ENCODE peak calls at places on chromosomes 6 and 20, in eight cellular contexts. L, O, I, Z, V, P, C and F are unnamed samples.

GRCh38 chr20:49583669-49584417 is 15.9 kb upstream of the PTGIS start:
- DNase-seq in L (no peak), O (peak), I (no peak), Z (no peak), V (no peak), P (no peak), C (no peak), F (peak)

GRCh38 chr20:41358717-41359116 is 7.9 kb downstream of the EMILIN3 start:
- DNase-seq in L (no peak), O (no peak), I (no peak), Z (no peak), V (no peak), P (no peak), C (no peak), F (no peak)

GRCh38 chr20:21421601-21422236 is 24.4 kb upstream of the NKX2-4 start:
- DNase-seq in L (no peak), O (no peak), I (no peak), Z (no peak), V (no peak), P (no peak), C (no peak), F (no peak)

GRCh38 chr6:143726015-143726647 is 48.4 kb downstream of the PHACTR2 start:
- DNase-seq in L (no peak), O (no peak), I (no peak), Z (no peak), V (no peak), P (no peak), C (no peak), F (no peak)

GRCh38 chr6:166738778-166739654 is 112.0 kb upstream of the RPS6KA2 start:
- DNase-seq in L (no peak), O (no peak), I (no peak), Z (no peak), V (no peak), P (no peak), C (no peak), F (no peak)

GRCh38 chr20:53244711-53245110 is 272.6 kb downstream of the TSHZ2 start:
- DNase-seq in L (no peak), O (no peak), I (no peak), Z (no peak), V (no peak), P (no peak), C (no peak), F (no peak)

GRCh38 chr6:44059359-44060342 is 67.6 kb downstream of the MRPL14 start:
- DNase-seq in L (no peak), O (no peak), I (no peak), Z (no peak), V (no peak), P (no peak), C (no peak), F (peak)

GRCh38 chr6:144149894-144150672 is at the start of gene STX11:
- DNase-seq in L (peak), O (peak), I (peak), Z (peak), V (no peak), P (peak), C (peak), F (peak)

GRCh38 chr6:15293674-15294073 is 47.8 kb downstream of the JARID2 start:
- DNase-seq in L (no peak), O (no peak), I (no peak), Z (no peak), V (no peak), P (no peak), C (no peak), F (no peak)

GRCh38 chr6:170176621-170177382 is 114.1 kb downstream of the DLL1 start:
- DNase-seq in L (no peak), O (no peak), I (peak), Z (no peak), V (no peak), P (peak), C (no peak), F (no peak)

GRCh38 chr20:20525756-20526155 is 157.9 kb downstream of the INSM1 start:
- DNase-seq in L (no peak), O (no peak), I (no peak), Z (no peak), V (peak), P (no peak), C (no peak), F (no peak)

GRCh38 chr6:106300020-106300772 is 25.4 kb downstream of the ATG5 start:
- DNase-seq in L (no peak), O (no peak), I (no peak), Z (no peak), V (no peak), P (no peak), C (no peak), F (no peak)

GRCh38 chr6:162538643-162539064 is 188.9 kb downstream of the PRKN start:
- DNase-seq in L (no peak), O (no peak), I (no peak), Z (no peak), V (peak), P (no peak), C (no peak), F (no peak)